ENCODE peak calls at places on chromosomes 7 and 10, in seven cellular contexts. G is Panc1; N is fibroblast of the aortic adventitia; E is astrocyte; K is cardiac fibroblast; V is CD8-positive, alpha-beta T cell; A is AG10803. S is an unnamed sample.

GRCh38 chr10:104255244-104255981 is 721 bp downstream of the GSTO1 start:
- DNase-seq in K (peak; percentile 89), A (peak; percentile 83), N (peak; percentile 62), G (no peak), V (no peak), E (peak; percentile 65), S (peak; percentile 87)

GRCh38 chr10:112797221-112797620 is 152.8 kb upstream of the TCF7L2 start:
- DNase-seq in K (no peak), V (no peak), E (no peak), A (no peak), G (no peak), N (no peak), S (no peak)

GRCh38 chr7:47093254-47093798 is 488.6 kb downstream of the TNS3 start:
- DNase-seq in E (no peak), V (no peak), K (peak; percentile 33), A (peak; percentile 79), N (no peak), G (no peak), S (no peak)

GRCh38 chr10:132122939-132123445 is 57.2 kb downstream of the JAKMIP3 start:
- DNase-seq in K (no peak), A (no peak), V (no peak), G (no peak), N (no peak), E (no peak), S (no peak)

GRCh38 chr7:26857534-26858228 is 6.7 kb downstream of the SKAP2 start:
- DNase-seq in G (no peak), A (peak; percentile 8), K (peak; percentile 8), E (no peak), N (no peak), V (no peak), S (peak; percentile 51)

GRCh38 chr7:33903770-33904679 is 1.3 kb upstream of the BMPER start:
- DNase-seq in V (no peak), K (peak; percentile 57), E (no peak), A (peak; percentile 74), G (no peak), N (peak; percentile 73), S (peak; percentile 75)

GRCh38 chr7:149773446-149774236 is at the start of gene ZNF467:
- DNase-seq in V (peak; percentile 53), G (no peak), E (no peak), N (peak; percentile 36), K (no peak), A (peak; percentile 3), S (no peak)

GRCh38 chr10:118220346-118220745 is 121.8 kb downstream of the FAM204A start:
- DNase-seq in K (no peak), G (no peak), V (no peak), A (peak; percentile 55), E (no peak), N (no peak), S (no peak)

GRCh38 chr7:55084307-55084706 is 65.5 kb downstream of the EGFR start:
- DNase-seq in A (no peak), K (no peak), G (no peak), N (no peak), E (no peak), V (no peak), S (no peak)

GRCh38 chr7:152086513-152086912 is 61.0 kb downstream of the GALNT11 start:
- DNase-seq in V (no peak), A (no peak), G (no peak), K (no peak), E (no peak), N (no peak), S (no peak)

GRCh38 chr7:17168399-17168798 is 130.1 kb upstream of the AHR start:
- DNase-seq in V (no peak), K (no peak), N (no peak), G (no peak), A (no peak), E (no peak), S (no peak)

GRCh38 chr7:140165422-140165821 is 11.4 kb downstream of the KDM7A start:
- DNase-seq in N (peak; percentile 85), A (peak; percentile 88), V (no peak), K (peak; percentile 85), E (peak; percentile 65), G (peak; percentile 80), S (peak; percentile 73)

GRCh38 chr7:130734525-130735272 is 692 bp upstream of the KLF14 start:
- DNase-seq in E (no peak), V (no peak), A (no peak), N (peak; percentile 16), G (no peak), K (peak; percentile 25), S (peak; percentile 13)

GRCh38 chr10:119657725-119658124 is 6.5 kb downstream of the BAG3 start:
- DNase-seq in V (no peak), A (no peak), N (peak; percentile 47), G (no peak), K (no peak), E (no peak), S (peak; percentile 69)

GRCh38 chr7:15113752-15114151 is 211.2 kb upstream of the DGKB start:
- DNase-seq in V (no peak), G (no peak), N (peak; percentile 17), E (no peak), K (peak; percentile 62), A (no peak), S (peak; percentile 62)

GRCh38 chr10:12401466-12401865 is 52.1 kb downstream of the CAMK1D start:
- DNase-seq in A (no peak), K (no peak), E (no peak), N (no peak), V (no peak), G (no peak), S (no peak)

GRCh38 chr7:45917658-45918057 is 3.4 kb downstream of the IGFBP3 start:
- DNase-seq in N (peak; percentile 74), E (peak; percentile 41), V (peak; percentile 74), A (peak; percentile 81), K (peak; percentile 76), G (no peak), S (peak; percentile 57)

GRCh38 chr7:46450425-46450824 is 529.4 kb upstream of the IGFBP3 start:
- DNase-seq in A (no peak), N (no peak), K (no peak), V (no peak), G (no peak), E (no peak), S (no peak)

GRCh38 chr7:116772423-116772852 is 89.9 kb upstream of the CAPZA2 start:
- DNase-seq in G (peak; percentile 57), E (peak; percentile 85), V (no peak), N (peak; percentile 76), A (peak; percentile 61), K (peak; percentile 82), S (peak; percentile 77)

GRCh38 chr7:92464515-92464914 is 13.2 kb downstream of the ERVW-1 start:
- DNase-seq in E (no peak), G (no peak), A (no peak), K (no peak), V (no peak), N (no peak), S (no peak)

GRCh38 chr7:14407246-14408015 is 418.0 kb upstream of the ETV1 start:
- DNase-seq in N (no peak), A (no peak), E (no peak), K (no peak), V (no peak), G (no peak), S (no peak)

GRCh38 chr10:43404675-43405221 is 4.2 kb downstream of the HNRNPF start:
- DNase-seq in E (no peak), K (no peak), V (no peak), G (no peak), A (no peak), N (no peak), S (no peak)
- H3K4me3 ChIP-seq in E (no peak overlapping the region), K (no peak overlapping the region), V (peak overlapping the region; percentile 31), G (peak overlapping the region; percentile 68), A (no peak overlapping the region), N (no peak overlapping the region), S (peak overlapping the region; percentile 21)

GRCh38 chr10:45592926-45593325 is 79.6 kb downstream of the ZFAND4 start:
- DNase-seq in K (no peak), E (no peak), N (no peak), G (no peak), A (no peak), V (no peak), S (no peak)
- H3K4me3 ChIP-seq in K (no peak overlapping the region), E (no peak overlapping the region), N (peak overlapping the region; percentile 15), G (peak overlapping the region; percentile 84), A (no peak overlapping the region), V (no peak overlapping the region), S (no peak overlapping the region)

GRCh38 chr7:158431055-158431940 is 156.3 kb downstream of the PTPRN2 start:
- DNase-seq in A (no peak), E (no peak), G (no peak), K (no peak), V (no peak), N (no peak), S (no peak)

GRCh38 chr7:158428842-158429753 is 158.5 kb downstream of the PTPRN2 start:
- DNase-seq in K (no peak), N (no peak), G (no peak), V (no peak), A (no peak), E (no peak), S (no peak)

GRCh38 chr7:158430308-158431034 is 157.2 kb downstream of the PTPRN2 start:
- DNase-seq in G (no peak), N (no peak), E (no peak), K (no peak), V (no peak), A (no peak), S (no peak)

GRCh38 chr7:158432369-158433270 is 155.0 kb downstream of the PTPRN2 start:
- DNase-seq in K (peak; percentile 64), A (no peak), N (no peak), E (no peak), V (no peak), G (peak; percentile 17), S (peak; percentile 77)

DNA sequence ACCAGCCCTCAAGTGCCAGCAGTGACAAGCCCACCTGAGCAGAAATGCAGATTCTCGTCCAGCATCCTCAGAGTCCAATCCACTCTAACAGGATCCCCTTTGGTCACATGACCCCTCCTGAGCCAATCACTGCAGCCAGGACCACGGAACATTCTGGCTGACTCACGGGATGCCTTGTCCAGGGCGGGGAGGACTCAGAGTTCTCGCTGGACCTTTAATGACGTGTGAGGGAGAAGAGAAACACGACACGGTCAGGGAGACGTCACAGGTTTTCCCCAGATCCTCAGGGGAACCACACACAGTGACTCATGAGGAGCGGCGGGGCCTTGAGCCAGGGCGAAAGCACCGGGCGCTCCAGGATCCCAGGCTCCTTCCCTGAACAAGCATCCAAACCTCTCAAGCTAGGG is 155.7 kb downstream of the PTPRN2 start:
- DNase-seq in K (peak; percentile 94), V (no peak), E (peak; percentile 30), G (peak; percentile 65), A (no peak), N (peak; percentile 10), S (peak; percentile 95)
- H3K4me3 ChIP-seq in K (no peak overlapping the region), V (no peak overlapping the region), E (no peak overlapping the region), G (peak overlapping the region; percentile 24), A (no peak overlapping the region), N (no peak overlapping the region), S (no peak overlapping the region)

DNA sequence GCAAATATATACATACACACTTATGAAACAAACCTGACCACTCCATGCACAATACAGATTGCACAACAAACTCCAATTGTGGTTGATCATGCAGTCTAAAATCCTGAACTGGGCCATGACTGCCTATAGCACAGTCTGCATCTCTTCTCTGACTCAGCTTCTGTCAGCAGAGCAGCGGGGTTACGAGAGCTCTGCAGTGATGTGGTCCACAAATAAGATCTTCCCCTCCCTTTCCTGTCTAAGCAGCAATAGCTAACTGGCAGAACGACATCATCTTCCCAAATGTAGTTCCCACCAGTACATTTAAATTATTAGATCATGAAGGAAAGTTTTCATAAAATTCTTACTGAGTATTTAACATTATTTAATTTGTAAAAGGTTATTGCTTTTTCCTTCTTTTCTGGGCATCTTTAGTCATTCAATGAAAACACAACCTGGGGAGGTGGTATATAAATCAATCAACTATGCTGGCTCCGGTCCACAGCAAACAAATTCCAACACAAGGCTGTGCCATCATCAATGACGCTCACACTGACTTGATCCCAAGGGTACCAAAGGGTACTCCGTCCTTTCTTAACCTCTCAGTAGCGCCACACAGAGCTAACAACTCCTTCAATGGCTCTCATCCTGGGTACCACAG is 17.1 kb downstream of the ARHGAP21 start:
- DNase-seq in N (peak; percentile 94), V (peak; percentile 37), E (peak; percentile 94), K (peak; percentile 97), A (peak; percentile 92), G (no peak), S (peak; percentile 99)
- H3K4me3 ChIP-seq in N (no peak overlapping the region), V (no peak overlapping the region), E (no peak overlapping the region), K (no peak overlapping the region), A (no peak overlapping the region), G (no peak overlapping the region), S (no peak overlapping the region)

S was measured in fibroblast of mammary gland.